ENCODE peak calls at places on chromosomes 5 and 9, in seven cellular contexts. One of them, this sample, is unnamed.

GRCh38 chr9:21522348-21522747 is 40.2 kb upstream of the IFNE start:
- DNase-seq in neural progenitor cell: no peak
- DNase-seq in effector memory CD8-positive, alpha-beta T cell: no peak
- DNase-seq in kidney: no peak
- DNase-seq in amniotic epithelial cell: no peak
- DNase-seq in fibroblast of gingiva: no peak
- DNase-seq in HEK293T: no peak
- DNase-seq in this sample: no peak

GRCh38 chr9:3331801-3332200 is 194.0 kb downstream of the RFX3 start:
- DNase-seq in effector memory CD8-positive, alpha-beta T cell: no peak
- DNase-seq in neural progenitor cell: peak; percentile 13
- DNase-seq in fibroblast of gingiva: no peak
- DNase-seq in HEK293T: peak; percentile 12
- DNase-seq in amniotic epithelial cell: peak; percentile 21
- DNase-seq in kidney: no peak
- DNase-seq in this sample: no peak

GRCh38 chr9:31137151-31137849 is 1247.1 kb upstream of the ACO1 start:
- DNase-seq in amniotic epithelial cell: peak; percentile 98
- DNase-seq in fibroblast of gingiva: no peak
- DNase-seq in kidney: no peak
- DNase-seq in effector memory CD8-positive, alpha-beta T cell: no peak
- DNase-seq in HEK293T: no peak
- DNase-seq in neural progenitor cell: no peak
- DNase-seq in this sample: peak; percentile 90

GRCh38 chr9:130421802-130422276 is 22.9 kb upstream of the ASS1 start:
- DNase-seq in amniotic epithelial cell: peak; percentile 14
- DNase-seq in neural progenitor cell: peak; percentile 80
- DNase-seq in kidney: no peak
- DNase-seq in HEK293T: no peak
- DNase-seq in fibroblast of gingiva: peak; percentile 46
- DNase-seq in effector memory CD8-positive, alpha-beta T cell: no peak
- DNase-seq in this sample: no peak

GRCh38 chr9:93821307-93821703 is 133.8 kb downstream of the BARX1 start:
- DNase-seq in effector memory CD8-positive, alpha-beta T cell: no peak
- DNase-seq in neural progenitor cell: no peak
- DNase-seq in amniotic epithelial cell: no peak
- DNase-seq in kidney: no peak
- DNase-seq in HEK293T: no peak
- DNase-seq in fibroblast of gingiva: no peak
- DNase-seq in this sample: no peak

GRCh38 chr5:90169078-90169477 is 240.5 kb downstream of the CETN3 start:
- DNase-seq in fibroblast of gingiva: no peak
- DNase-seq in effector memory CD8-positive, alpha-beta T cell: no peak
- DNase-seq in amniotic epithelial cell: no peak
- DNase-seq in kidney: no peak
- DNase-seq in neural progenitor cell: no peak
- DNase-seq in HEK293T: no peak
- DNase-seq in this sample: no peak

GRCh38 chr9:12930906-12931305 is 156.1 kb downstream of the LURAP1L start:
- DNase-seq in neural progenitor cell: no peak
- DNase-seq in kidney: no peak
- DNase-seq in effector memory CD8-positive, alpha-beta T cell: no peak
- DNase-seq in amniotic epithelial cell: peak; percentile 11
- DNase-seq in HEK293T: no peak
- DNase-seq in fibroblast of gingiva: no peak
- DNase-seq in this sample: no peak

GRCh38 chr9:19555214-19555613 is 146.4 kb downstream of the ACER2 start:
- DNase-seq in kidney: no peak
- DNase-seq in amniotic epithelial cell: no peak
- DNase-seq in fibroblast of gingiva: no peak
- DNase-seq in effector memory CD8-positive, alpha-beta T cell: no peak
- DNase-seq in HEK293T: no peak
- DNase-seq in neural progenitor cell: no peak
- DNase-seq in this sample: no peak

GRCh38 chr5:148443998-148444397 is 60.2 kb downstream of the FBXO38 start:
- DNase-seq in effector memory CD8-positive, alpha-beta T cell: peak; percentile 55
- DNase-seq in kidney: no peak
- DNase-seq in neural progenitor cell: peak; percentile 76
- DNase-seq in HEK293T: peak; percentile 45
- DNase-seq in amniotic epithelial cell: peak; percentile 68
- DNase-seq in fibroblast of gingiva: peak; percentile 66
- DNase-seq in this sample: peak; percentile 54

GRCh38 chr9:88661759-88662158 is 126.8 kb downstream of the NXNL2 start:
- DNase-seq in effector memory CD8-positive, alpha-beta T cell: no peak
- DNase-seq in neural progenitor cell: no peak
- DNase-seq in fibroblast of gingiva: no peak
- DNase-seq in HEK293T: no peak
- DNase-seq in kidney: no peak
- DNase-seq in amniotic epithelial cell: no peak
- DNase-seq in this sample: no peak

GRCh38 chr5:172636279-172637050 is 4.6 kb upstream of the NEURL1B start:
- DNase-seq in effector memory CD8-positive, alpha-beta T cell: no peak
- DNase-seq in kidney: no peak
- DNase-seq in amniotic epithelial cell: no peak
- DNase-seq in HEK293T: no peak
- DNase-seq in fibroblast of gingiva: no peak
- DNase-seq in neural progenitor cell: no peak
- DNase-seq in this sample: no peak

GRCh38 chr9:38074441-38074943 is 5.5 kb upstream of the SHB start:
- DNase-seq in kidney: no peak
- DNase-seq in neural progenitor cell: no peak
- DNase-seq in HEK293T: no peak
- DNase-seq in amniotic epithelial cell: no peak
- DNase-seq in fibroblast of gingiva: no peak
- DNase-seq in effector memory CD8-positive, alpha-beta T cell: no peak
- DNase-seq in this sample: no peak

GRCh38 chr9:127877566-127877998 is at the start of gene AK1:
- DNase-seq in amniotic epithelial cell: no peak
- DNase-seq in HEK293T: peak; percentile 74
- DNase-seq in kidney: peak; percentile 93
- DNase-seq in fibroblast of gingiva: peak; percentile 67
- DNase-seq in effector memory CD8-positive, alpha-beta T cell: no peak
- DNase-seq in neural progenitor cell: peak; percentile 81
- DNase-seq in this sample: no peak

GRCh38 chr9:107487521-107488399 is 1.8 kb downstream of the KLF4 start:
- DNase-seq in kidney: peak; percentile 87
- DNase-seq in neural progenitor cell: peak; percentile 85
- DNase-seq in amniotic epithelial cell: peak; percentile 23
- DNase-seq in fibroblast of gingiva: peak; percentile 72
- DNase-seq in effector memory CD8-positive, alpha-beta T cell: no peak
- DNase-seq in HEK293T: no peak
- DNase-seq in this sample: no peak

GRCh38 chr5:50663636-50664035 is 2.8 kb upstream of the PARP8 start:
- DNase-seq in neural progenitor cell: no peak
- DNase-seq in amniotic epithelial cell: no peak
- DNase-seq in effector memory CD8-positive, alpha-beta T cell: no peak
- DNase-seq in kidney: no peak
- DNase-seq in fibroblast of gingiva: no peak
- DNase-seq in HEK293T: no peak
- DNase-seq in this sample: no peak

GRCh38 chr5:82349651-82350050 is 71.5 kb upstream of the RPS23 start:
- DNase-seq in kidney: no peak
- DNase-seq in fibroblast of gingiva: peak; percentile 48
- DNase-seq in HEK293T: peak; percentile 60
- DNase-seq in effector memory CD8-positive, alpha-beta T cell: peak; percentile 10
- DNase-seq in neural progenitor cell: peak; percentile 68
- DNase-seq in amniotic epithelial cell: peak; percentile 35
- DNase-seq in this sample: no peak

GRCh38 chr9:135248111-135248510 is 160.6 kb downstream of the OLFM1 start:
- DNase-seq in kidney: peak; percentile 46
- DNase-seq in effector memory CD8-positive, alpha-beta T cell: no peak
- DNase-seq in fibroblast of gingiva: no peak
- DNase-seq in amniotic epithelial cell: no peak
- DNase-seq in neural progenitor cell: peak; percentile 75
- DNase-seq in HEK293T: no peak
- DNase-seq in this sample: no peak